ENCODE peak calls at places on chromosomes 4 and X, in nine cellular contexts. F is naive thymus-derived CD8-positive, alpha-beta T cell; M is MG63; Y is left cardiac atrium; P is OCI-LY7; C is ecto neural progenitor cell; G is Caki2; W is sigmoid colon; N is activated CD4-positive, alpha-beta memory T cell treated with anti-CD3 and anti-CD28 coated beads for 36 hours. Q is an unnamed sample.

GRCh38 chr4:7390906-7391636 is 43.7 kb downstream of the PSAPL1 start:
- DNase-seq in G (no peak), W (no peak), N (no peak), F (no peak), C (peak; percentile 41), M (no peak), P (no peak), Y (no peak), Q (no peak)

GRCh38 chrX:55524487-55524886 is 34.8 kb upstream of the USP51 start:
- DNase-seq in M (no peak), G (no peak), F (no peak), C (no peak), W (no peak), P (no peak), N (no peak), Y (no peak), Q (peak; percentile 29)

GRCh38 chr4:123350191-123350544 is 46.4 kb upstream of the SPRY1 start:
- DNase-seq in Y (no peak), G (no peak), M (no peak), C (no peak), F (no peak), N (no peak), W (no peak), P (peak; percentile 82), Q (peak; percentile 38)

GRCh38 chrX:37781808-37782207 is 1.9 kb downstream of the CYBB start:
- DNase-seq in N (no peak), Y (no peak), W (no peak), P (no peak), G (no peak), F (no peak), M (no peak), C (no peak), Q (no peak)

GRCh38 chrX:48002929-48003328 is 860 bp downstream of the ZNF182 start:
- DNase-seq in F (no peak), M (no peak), Y (no peak), W (no peak), G (no peak), P (no peak), N (no peak), C (no peak), Q (no peak)

GRCh38 chr4:159024828-159025227 is 78.1 kb upstream of the RAPGEF2 start:
- DNase-seq in Y (no peak), W (no peak), F (no peak), C (no peak), G (no peak), M (no peak), N (no peak), P (no peak), Q (no peak)

GRCh38 chr4:139142980-139143379 is 34.0 kb downstream of the ELF2 start:
- DNase-seq in F (no peak), W (no peak), M (no peak), Y (no peak), P (peak; percentile 65), N (no peak), G (no peak), C (no peak), Q (no peak)

GRCh38 chr4:164536829-164537228 is 217.1 kb upstream of the SMIM31 start:
- DNase-seq in M (peak; percentile 87), G (peak; percentile 54), W (no peak), N (no peak), Y (no peak), F (no peak), P (no peak), C (no peak), Q (no peak)

GRCh38 chrX:119981286-119982070 is 37.9 kb upstream of the NKAP start:
- DNase-seq in N (peak; percentile 29), P (peak; percentile 65), C (no peak), M (no peak), G (peak; percentile 22), W (no peak), F (no peak), Y (no peak), Q (peak; percentile 25)

GRCh38 chr4:135515295-135515694 is 1313.7 kb upstream of the PABPC4L start:
- DNase-seq in F (no peak), N (no peak), P (no peak), W (no peak), C (no peak), M (no peak), G (peak; percentile 12), Y (no peak), Q (no peak)

GRCh38 chr4:3041192-3042142 is 32.9 kb downstream of the HTT-AS start:
- DNase-seq in Y (peak; percentile 78), M (peak; percentile 57), P (peak; percentile 21), G (no peak), C (no peak), W (peak; percentile 83), N (peak; percentile 62), F (peak; percentile 30), Q (peak; percentile 62)

Q was measured in testis.